ENCODE peak calls at places on chromosomes 7 and 10, in nine cellular contexts. One of them, this sample, is unnamed. For H3K27me3 and H3K4me1, the result is how much of the 10 kb centered on the place peaks cover.

GRCh38 chr10:107859065-107859464 is 694.6 kb upstream of the SORCS1 start:
- ATAC-seq in naive thymus-derived CD4-positive, alpha-beta T cell: no peak
- ATAC-seq in upper lobe of right lung: peak
- ATAC-seq in CD4-positive, CD25-positive, alpha-beta regulatory T cell: no peak
- ATAC-seq in foreskin keratinocyte: no peak
- ATAC-seq in body of pancreas: no peak
- ATAC-seq in psoas muscle: no peak
- ATAC-seq in RWPE2: no peak
- ATAC-seq in thoracic aorta: no peak
- ATAC-seq in this sample: no peak

GRCh38 chr7:99652671-99653070 is 27.1 kb downstream of the CYP3A5 start:
- ATAC-seq in RWPE2: no peak
- ATAC-seq in psoas muscle: no peak
- ATAC-seq in upper lobe of right lung: no peak
- ATAC-seq in foreskin keratinocyte: no peak
- ATAC-seq in CD4-positive, CD25-positive, alpha-beta regulatory T cell: no peak
- ATAC-seq in naive thymus-derived CD4-positive, alpha-beta T cell: no peak
- ATAC-seq in body of pancreas: no peak
- ATAC-seq in thoracic aorta: no peak
- ATAC-seq in this sample: no peak

GRCh38 chr7:85153715-85154114 is 33.1 kb downstream of the SEMA3D start:
- ATAC-seq in upper lobe of right lung: no peak
- ATAC-seq in RWPE2: no peak
- ATAC-seq in foreskin keratinocyte: no peak
- ATAC-seq in body of pancreas: no peak
- ATAC-seq in naive thymus-derived CD4-positive, alpha-beta T cell: no peak
- ATAC-seq in CD4-positive, CD25-positive, alpha-beta regulatory T cell: no peak
- ATAC-seq in psoas muscle: no peak
- ATAC-seq in thoracic aorta: no peak
- ATAC-seq in this sample: no peak

GRCh38 chr7:69907720-69908119 is 309.4 kb downstream of the AUTS2 start:
- ATAC-seq in naive thymus-derived CD4-positive, alpha-beta T cell: no peak
- ATAC-seq in body of pancreas: no peak
- ATAC-seq in CD4-positive, CD25-positive, alpha-beta regulatory T cell: no peak
- ATAC-seq in thoracic aorta: no peak
- ATAC-seq in upper lobe of right lung: no peak
- ATAC-seq in foreskin keratinocyte: no peak
- ATAC-seq in RWPE2: no peak
- ATAC-seq in psoas muscle: no peak
- ATAC-seq in this sample: no peak

GRCh38 chr10:88840881-88841280 is 10.8 kb downstream of the ANKRD22 start:
- ATAC-seq in naive thymus-derived CD4-positive, alpha-beta T cell: no peak
- ATAC-seq in body of pancreas: peak
- ATAC-seq in RWPE2: no peak
- ATAC-seq in upper lobe of right lung: peak
- ATAC-seq in CD4-positive, CD25-positive, alpha-beta regulatory T cell: no peak
- ATAC-seq in psoas muscle: no peak
- ATAC-seq in foreskin keratinocyte: no peak
- ATAC-seq in thoracic aorta: no peak
- ATAC-seq in this sample: no peak

GRCh38 chr7:119482209-119482608 is 790.8 kb upstream of the KCND2 start:
- ATAC-seq in foreskin keratinocyte: peak
- ATAC-seq in naive thymus-derived CD4-positive, alpha-beta T cell: no peak
- ATAC-seq in psoas muscle: no peak
- ATAC-seq in RWPE2: peak
- ATAC-seq in CD4-positive, CD25-positive, alpha-beta regulatory T cell: no peak
- ATAC-seq in body of pancreas: peak
- ATAC-seq in thoracic aorta: no peak
- ATAC-seq in upper lobe of right lung: peak
- ATAC-seq in this sample: no peak

GRCh38 chr7:118836933-118837332 is 612.4 kb downstream of the ANKRD7 start:
- ATAC-seq in upper lobe of right lung: no peak
- ATAC-seq in foreskin keratinocyte: peak
- ATAC-seq in CD4-positive, CD25-positive, alpha-beta regulatory T cell: no peak
- ATAC-seq in RWPE2: no peak
- ATAC-seq in psoas muscle: no peak
- ATAC-seq in naive thymus-derived CD4-positive, alpha-beta T cell: no peak
- ATAC-seq in body of pancreas: no peak
- ATAC-seq in thoracic aorta: no peak
- ATAC-seq in this sample: no peak

GRCh38 chr7:140551334-140552239 is 72.3 kb upstream of the MKRN1 start:
- ATAC-seq in psoas muscle: no peak
- ATAC-seq in naive thymus-derived CD4-positive, alpha-beta T cell: no peak
- ATAC-seq in foreskin keratinocyte: no peak
- ATAC-seq in CD4-positive, CD25-positive, alpha-beta regulatory T cell: no peak
- ATAC-seq in body of pancreas: no peak
- ATAC-seq in thoracic aorta: no peak
- ATAC-seq in upper lobe of right lung: no peak
- ATAC-seq in RWPE2: no peak
- ATAC-seq in this sample: peak

GRCh38 chr10:28806481-28806880 is 129.2 kb downstream of the BAMBI start:
- ATAC-seq in foreskin keratinocyte: no peak
- ATAC-seq in psoas muscle: no peak
- ATAC-seq in upper lobe of right lung: no peak
- ATAC-seq in CD4-positive, CD25-positive, alpha-beta regulatory T cell: no peak
- ATAC-seq in body of pancreas: no peak
- ATAC-seq in thoracic aorta: peak
- ATAC-seq in RWPE2: no peak
- ATAC-seq in naive thymus-derived CD4-positive, alpha-beta T cell: no peak
- ATAC-seq in this sample: peak

GRCh38 chr7:103657474-103657894 is 211.5 kb upstream of the SLC26A5 start:
- ATAC-seq in psoas muscle: no peak
- ATAC-seq in foreskin keratinocyte: no peak
- ATAC-seq in thoracic aorta: no peak
- ATAC-seq in upper lobe of right lung: no peak
- ATAC-seq in body of pancreas: no peak
- ATAC-seq in RWPE2: no peak
- ATAC-seq in naive thymus-derived CD4-positive, alpha-beta T cell: no peak
- ATAC-seq in CD4-positive, CD25-positive, alpha-beta regulatory T cell: no peak
- ATAC-seq in this sample: no peak

GRCh38 chr10:113519616-113520015 is 33.2 kb upstream of the HABP2 start:
- ATAC-seq in CD4-positive, CD25-positive, alpha-beta regulatory T cell: no peak
- ATAC-seq in body of pancreas: no peak
- ATAC-seq in RWPE2: no peak
- ATAC-seq in naive thymus-derived CD4-positive, alpha-beta T cell: no peak
- ATAC-seq in foreskin keratinocyte: no peak
- ATAC-seq in thoracic aorta: no peak
- ATAC-seq in psoas muscle: no peak
- ATAC-seq in upper lobe of right lung: peak
- ATAC-seq in this sample: no peak

GRCh38 chr10:63241898-63242297 is 108.8 kb downstream of the NRBF2 start:
- ATAC-seq in upper lobe of right lung: no peak
- ATAC-seq in psoas muscle: no peak
- ATAC-seq in foreskin keratinocyte: no peak
- ATAC-seq in CD4-positive, CD25-positive, alpha-beta regulatory T cell: no peak
- ATAC-seq in RWPE2: no peak
- ATAC-seq in thoracic aorta: no peak
- ATAC-seq in body of pancreas: no peak
- ATAC-seq in naive thymus-derived CD4-positive, alpha-beta T cell: peak
- ATAC-seq in this sample: no peak

GRCh38 chr10:25766213-25766612 is 167.8 kb upstream of the MYO3A start:
- ATAC-seq in psoas muscle: no peak
- ATAC-seq in upper lobe of right lung: no peak
- ATAC-seq in foreskin keratinocyte: no peak
- ATAC-seq in thoracic aorta: no peak
- ATAC-seq in naive thymus-derived CD4-positive, alpha-beta T cell: no peak
- ATAC-seq in CD4-positive, CD25-positive, alpha-beta regulatory T cell: no peak
- ATAC-seq in body of pancreas: no peak
- ATAC-seq in RWPE2: no peak
- ATAC-seq in this sample: no peak

GRCh38 chr7:88095-88926 is 104.1 kb upstream of the FAM20C start:
- ATAC-seq in foreskin keratinocyte: no peak
- ATAC-seq in psoas muscle: no peak
- ATAC-seq in CD4-positive, CD25-positive, alpha-beta regulatory T cell: no peak
- ATAC-seq in body of pancreas: no peak
- ATAC-seq in upper lobe of right lung: no peak
- ATAC-seq in RWPE2: no peak
- ATAC-seq in thoracic aorta: no peak
- ATAC-seq in naive thymus-derived CD4-positive, alpha-beta T cell: no peak
- ATAC-seq in this sample: no peak

GRCh38 chr7:106367664-106368063 is 82.9 kb upstream of the NAMPT start:
- ATAC-seq in upper lobe of right lung: no peak
- ATAC-seq in psoas muscle: no peak
- ATAC-seq in CD4-positive, CD25-positive, alpha-beta regulatory T cell: no peak
- ATAC-seq in naive thymus-derived CD4-positive, alpha-beta T cell: no peak
- ATAC-seq in thoracic aorta: no peak
- ATAC-seq in RWPE2: no peak
- ATAC-seq in foreskin keratinocyte: no peak
- ATAC-seq in body of pancreas: no peak
- ATAC-seq in this sample: no peak

GRCh38 chr7:12572941-12573340 is 2.4 kb downstream of the SCIN start:
- ATAC-seq in CD4-positive, CD25-positive, alpha-beta regulatory T cell: no peak
- ATAC-seq in naive thymus-derived CD4-positive, alpha-beta T cell: no peak
- ATAC-seq in foreskin keratinocyte: no peak
- ATAC-seq in psoas muscle: no peak
- ATAC-seq in body of pancreas: no peak
- ATAC-seq in upper lobe of right lung: no peak
- ATAC-seq in thoracic aorta: no peak
- ATAC-seq in RWPE2: no peak
- ATAC-seq in this sample: no peak

GRCh38 chr10:49220031-49220430 is 31.8 kb upstream of the TMEM273 start:
- ATAC-seq in RWPE2: peak
- ATAC-seq in thoracic aorta: no peak
- ATAC-seq in body of pancreas: no peak
- ATAC-seq in foreskin keratinocyte: no peak
- ATAC-seq in upper lobe of right lung: no peak
- ATAC-seq in psoas muscle: no peak
- ATAC-seq in CD4-positive, CD25-positive, alpha-beta regulatory T cell: no peak
- ATAC-seq in naive thymus-derived CD4-positive, alpha-beta T cell: no peak
- ATAC-seq in this sample: no peak

GRCh38 chr10:49217645-49218044 is 29.5 kb upstream of the TMEM273 start:
- ATAC-seq in CD4-positive, CD25-positive, alpha-beta regulatory T cell: no peak
- ATAC-seq in naive thymus-derived CD4-positive, alpha-beta T cell: no peak
- ATAC-seq in thoracic aorta: no peak
- ATAC-seq in psoas muscle: no peak
- ATAC-seq in foreskin keratinocyte: no peak
- ATAC-seq in RWPE2: no peak
- ATAC-seq in upper lobe of right lung: no peak
- ATAC-seq in body of pancreas: no peak
- ATAC-seq in this sample: no peak

GRCh38 chr10:49220679-49221078 is 32.5 kb upstream of the TMEM273 start:
- ATAC-seq in foreskin keratinocyte: no peak
- ATAC-seq in psoas muscle: no peak
- ATAC-seq in body of pancreas: no peak
- ATAC-seq in thoracic aorta: no peak
- ATAC-seq in upper lobe of right lung: no peak
- ATAC-seq in naive thymus-derived CD4-positive, alpha-beta T cell: no peak
- ATAC-seq in RWPE2: no peak
- ATAC-seq in CD4-positive, CD25-positive, alpha-beta regulatory T cell: no peak
- ATAC-seq in this sample: no peak

GRCh38 chr10:49219248-49219647 is 31.1 kb upstream of the TMEM273 start:
- ATAC-seq in body of pancreas: no peak
- ATAC-seq in psoas muscle: no peak
- ATAC-seq in CD4-positive, CD25-positive, alpha-beta regulatory T cell: no peak
- ATAC-seq in thoracic aorta: no peak
- ATAC-seq in upper lobe of right lung: no peak
- ATAC-seq in naive thymus-derived CD4-positive, alpha-beta T cell: no peak
- ATAC-seq in RWPE2: no peak
- ATAC-seq in foreskin keratinocyte: no peak
- ATAC-seq in this sample: no peak

GRCh38 chr10:49218480-49218879 is 30.3 kb upstream of the TMEM273 start:
- ATAC-seq in upper lobe of right lung: peak
- ATAC-seq in foreskin keratinocyte: no peak
- ATAC-seq in psoas muscle: peak
- ATAC-seq in body of pancreas: no peak
- ATAC-seq in RWPE2: no peak
- ATAC-seq in CD4-positive, CD25-positive, alpha-beta regulatory T cell: no peak
- ATAC-seq in thoracic aorta: no peak
- ATAC-seq in naive thymus-derived CD4-positive, alpha-beta T cell: no peak
- ATAC-seq in this sample: no peak
- H3K27me3 ChIP-seq in upper lobe of right lung: under half
- H3K27me3 ChIP-seq in foreskin keratinocyte: under half
- H3K27me3 ChIP-seq in psoas muscle: under half
- H3K27me3 ChIP-seq in body of pancreas: under half
- H3K27me3 ChIP-seq in RWPE2: under half
- H3K27me3 ChIP-seq in CD4-positive, CD25-positive, alpha-beta regulatory T cell: under half
- H3K27me3 ChIP-seq in thoracic aorta: under half
- H3K27me3 ChIP-seq in naive thymus-derived CD4-positive, alpha-beta T cell: under half
- H3K27me3 ChIP-seq in this sample: under half

DNA sequence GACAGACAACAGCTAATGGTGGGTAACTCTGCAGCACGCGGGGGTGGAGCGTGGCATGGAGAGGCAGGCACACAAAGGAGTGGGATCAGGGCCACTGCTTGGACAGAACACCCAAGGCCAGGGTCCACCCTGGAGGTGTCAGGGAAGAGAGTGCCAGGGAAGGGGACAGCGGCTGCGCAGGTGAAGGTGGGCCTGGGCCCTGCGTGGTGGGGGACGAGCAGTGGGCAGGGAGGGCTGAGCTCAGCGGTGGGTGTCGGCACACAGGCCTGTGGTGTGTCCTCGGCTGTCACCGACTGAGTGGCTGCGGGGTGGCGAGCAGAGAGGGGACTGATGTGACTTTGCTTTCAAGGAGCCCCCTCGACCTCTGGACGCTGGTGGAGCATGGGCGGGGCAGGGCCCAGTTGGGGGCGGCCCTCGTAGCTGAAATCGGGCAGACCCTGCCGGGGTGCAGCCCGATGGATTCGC is 8.4 kb upstream of the SCART1 start:
- ATAC-seq in CD4-positive, CD25-positive, alpha-beta regulatory T cell: no peak
- ATAC-seq in psoas muscle: peak
- ATAC-seq in naive thymus-derived CD4-positive, alpha-beta T cell: no peak
- ATAC-seq in upper lobe of right lung: no peak
- ATAC-seq in foreskin keratinocyte: no peak
- ATAC-seq in thoracic aorta: no peak
- ATAC-seq in RWPE2: no peak
- ATAC-seq in body of pancreas: no peak
- ATAC-seq in this sample: no peak
- H3K4me1 ChIP-seq in CD4-positive, CD25-positive, alpha-beta regulatory T cell: under half
- H3K4me1 ChIP-seq in psoas muscle: under half
- H3K4me1 ChIP-seq in naive thymus-derived CD4-positive, alpha-beta T cell: under half
- H3K4me1 ChIP-seq in upper lobe of right lung: under half
- H3K4me1 ChIP-seq in foreskin keratinocyte: under half
- H3K4me1 ChIP-seq in thoracic aorta: under half
- H3K4me1 ChIP-seq in RWPE2: under half
- H3K4me1 ChIP-seq in body of pancreas: under half
- H3K4me1 ChIP-seq in this sample: under half

DNA sequence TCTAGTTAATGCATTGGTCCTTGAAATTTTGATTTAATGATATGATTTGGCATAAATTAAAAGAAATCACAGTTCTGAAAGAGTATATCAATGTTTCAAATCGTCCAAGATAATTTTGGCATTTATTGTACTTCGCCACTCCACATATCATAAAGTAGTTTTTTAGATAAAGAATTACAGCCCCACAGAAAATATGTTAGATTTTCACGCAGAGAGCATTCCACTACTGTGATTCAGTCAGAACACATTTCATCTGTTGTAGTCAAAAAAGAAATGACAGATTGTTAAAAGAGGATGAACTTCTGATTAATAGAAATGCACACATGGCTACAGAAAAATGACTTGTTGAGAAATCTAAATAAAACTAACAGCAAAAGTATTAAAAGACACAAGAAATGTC is 1063.5 kb upstream of the LRRN3 start:
- ATAC-seq in thoracic aorta: no peak
- ATAC-seq in body of pancreas: no peak
- ATAC-seq in naive thymus-derived CD4-positive, alpha-beta T cell: no peak
- ATAC-seq in RWPE2: no peak
- ATAC-seq in foreskin keratinocyte: no peak
- ATAC-seq in CD4-positive, CD25-positive, alpha-beta regulatory T cell: no peak
- ATAC-seq in upper lobe of right lung: no peak
- ATAC-seq in psoas muscle: no peak
- ATAC-seq in this sample: no peak
- H3K27me3 ChIP-seq in thoracic aorta: under half
- H3K27me3 ChIP-seq in body of pancreas: under half
- H3K27me3 ChIP-seq in naive thymus-derived CD4-positive, alpha-beta T cell: under half
- H3K27me3 ChIP-seq in RWPE2: under half
- H3K27me3 ChIP-seq in foreskin keratinocyte: under half
- H3K27me3 ChIP-seq in CD4-positive, CD25-positive, alpha-beta regulatory T cell: under half
- H3K27me3 ChIP-seq in upper lobe of right lung: under half
- H3K27me3 ChIP-seq in psoas muscle: under half
- H3K27me3 ChIP-seq in this sample: under half

GRCh38 chr10:132593900-132594876 is 56.6 kb downstream of the INPP5A start:
- ATAC-seq in body of pancreas: no peak
- ATAC-seq in foreskin keratinocyte: no peak
- ATAC-seq in thoracic aorta: no peak
- ATAC-seq in CD4-positive, CD25-positive, alpha-beta regulatory T cell: peak
- ATAC-seq in RWPE2: no peak
- ATAC-seq in upper lobe of right lung: peak
- ATAC-seq in psoas muscle: no peak
- ATAC-seq in naive thymus-derived CD4-positive, alpha-beta T cell: peak
- ATAC-seq in this sample: no peak
- H3K4me1 ChIP-seq in body of pancreas: under half
- H3K4me1 ChIP-seq in foreskin keratinocyte: under half
- H3K4me1 ChIP-seq in thoracic aorta: half or more
- H3K4me1 ChIP-seq in CD4-positive, CD25-positive, alpha-beta regulatory T cell: under half
- H3K4me1 ChIP-seq in RWPE2: under half
- H3K4me1 ChIP-seq in upper lobe of right lung: under half
- H3K4me1 ChIP-seq in psoas muscle: under half
- H3K4me1 ChIP-seq in naive thymus-derived CD4-positive, alpha-beta T cell: under half
- H3K4me1 ChIP-seq in this sample: half or more

This sample was measured in gastroesophageal sphincter.